ENCODE peak calls at places on chromosomes 1 and 21, in five cellular contexts. X, L, B, J and P are unnamed samples.

GRCh38 chr1:12179111-12179519 is 12.3 kb downstream of the TNFRSF1B start:
- DNase-seq in J (peak; percentile 39), X (no peak), B (no peak), L (peak; percentile 70), P (no peak)

GRCh38 chr1:228374711-228375577 is 31.7 kb downstream of the TRIM11 start:
- DNase-seq in X (peak; percentile 53), L (no peak), J (peak; percentile 93), B (peak; percentile 37), P (no peak)

GRCh38 chr1:61852693-61853060 is 110.4 kb downstream of the PATJ start:
- DNase-seq in J (no peak), B (no peak), X (no peak), L (no peak), P (no peak)

GRCh38 chr1:3575953-3576352 is 35.4 kb downstream of the MEGF6 start:
- DNase-seq in J (no peak), L (no peak), B (no peak), X (no peak), P (no peak)

GRCh38 chr1:203453616-203454015 is 22.0 kb upstream of the PRELP start:
- DNase-seq in J (no peak), B (no peak), X (no peak), L (no peak), P (no peak)

GRCh38 chr1:52947490-52947889 is 20.4 kb downstream of the SCP2 start:
- DNase-seq in B (no peak), L (no peak), X (no peak), J (no peak), P (no peak)

GRCh38 chr21:27043377-27043776 is 76.5 kb upstream of the ADAMTS5 start:
- DNase-seq in J (no peak), B (no peak), X (no peak), L (no peak), P (no peak)

GRCh38 chr1:152745289-152745704 is 12.5 kb upstream of the KPRP start:
- DNase-seq in J (no peak), L (no peak), X (no peak), B (peak; percentile 31), P (no peak)

GRCh38 chr1:39165049-39165448 is 39.4 kb upstream of the MACF1 start:
- DNase-seq in X (no peak), B (no peak), J (no peak), L (no peak), P (no peak)

GRCh38 chr1:8317647-8318360 is at the start of gene SLC45A1:
- DNase-seq in B (peak; percentile 62), X (peak; percentile 96), L (peak; percentile 65), J (peak; percentile 95), P (peak; percentile 79)

GRCh38 chr1:239361403-239361802 is 25.0 kb upstream of the CHRM3 start:
- DNase-seq in J (peak; percentile 8), L (no peak), B (no peak), X (no peak), P (no peak)

GRCh38 chr1:11979453-11979817 is 809 bp upstream of the MFN2 start:
- DNase-seq in X (no peak), J (no peak), L (no peak), B (no peak), P (no peak)

GRCh38 chr1:23393706-23394105 is 24.1 kb upstream of the ZNF436 start:
- DNase-seq in X (no peak), B (no peak), J (peak; percentile 69), L (no peak), P (no peak)

GRCh38 chr1:51877434-51878306 is 857 bp downstream of the NRDC start:
- DNase-seq in J (peak; percentile 42), L (no peak), B (peak; percentile 22), X (no peak), P (no peak)